ENCODE peak calls at places on chromosomes 2 and 18, in four cellular contexts. C is astrocyte, B is fibroblast of mammary gland, M is fibroblast of pulmonary artery. I is an unnamed sample.

GRCh38 chr2:240646900-240647502 is 21.7 kb downstream of the GPR35 start:
- DNase-seq in C (no peak), B (no peak), M (no peak), I (no peak)

GRCh38 chr2:128611421-128612320 is 293.0 kb upstream of the HS6ST1 start:
- DNase-seq in C (no peak), B (no peak), M (no peak), I (no peak)

GRCh38 chr2:232021881-232022280 is 60.4 kb downstream of the DIS3L2 start:
- DNase-seq in C (no peak), B (no peak), M (no peak), I (no peak)

GRCh38 chr2:9519250-9519649 is 36.4 kb downstream of the ADAM17 start:
- DNase-seq in C (peak), B (peak), M (no peak), I (peak)

GRCh38 chr2:88221365-88221942 is 51.3 kb downstream of the THNSL2 start:
- DNase-seq in C (no peak), B (no peak), M (no peak), I (no peak)

GRCh38 chr2:145007673-145008263 is 487.8 kb upstream of the ZEB2 start:
- DNase-seq in C (peak), B (peak), M (peak), I (peak)

GRCh38 chr18:42414756-42415454 is 459.9 kb downstream of the PIK3C3 start:
- DNase-seq in C (peak), B (peak), M (peak), I (peak)

GRCh38 chr18:46337206-46337710 is 233.1 kb downstream of the HAUS1 start:
- DNase-seq in C (no peak), B (no peak), M (no peak), I (no peak)

GRCh38 chr2:54466880-54467279 is 10.8 kb downstream of the SPTBN1 start:
- DNase-seq in C (no peak), B (peak), M (no peak), I (no peak)

GRCh38 chr2:190550137-190550536 is 15.6 kb upstream of the NEMP2 start:
- DNase-seq in C (no peak), B (no peak), M (no peak), I (no peak)

GRCh38 chr2:190546734-190547133 is 12.2 kb upstream of the NEMP2 start:
- DNase-seq in C (no peak), B (no peak), M (no peak), I (no peak)

GRCh38 chr2:190547914-190548313 is 13.4 kb upstream of the NEMP2 start:
- DNase-seq in C (no peak), B (no peak), M (no peak), I (no peak)

GRCh38 chr2:190545082-190545481 is 10.6 kb upstream of the NEMP2 start:
- DNase-seq in C (no peak), B (no peak), M (no peak), I (no peak)

DNA sequence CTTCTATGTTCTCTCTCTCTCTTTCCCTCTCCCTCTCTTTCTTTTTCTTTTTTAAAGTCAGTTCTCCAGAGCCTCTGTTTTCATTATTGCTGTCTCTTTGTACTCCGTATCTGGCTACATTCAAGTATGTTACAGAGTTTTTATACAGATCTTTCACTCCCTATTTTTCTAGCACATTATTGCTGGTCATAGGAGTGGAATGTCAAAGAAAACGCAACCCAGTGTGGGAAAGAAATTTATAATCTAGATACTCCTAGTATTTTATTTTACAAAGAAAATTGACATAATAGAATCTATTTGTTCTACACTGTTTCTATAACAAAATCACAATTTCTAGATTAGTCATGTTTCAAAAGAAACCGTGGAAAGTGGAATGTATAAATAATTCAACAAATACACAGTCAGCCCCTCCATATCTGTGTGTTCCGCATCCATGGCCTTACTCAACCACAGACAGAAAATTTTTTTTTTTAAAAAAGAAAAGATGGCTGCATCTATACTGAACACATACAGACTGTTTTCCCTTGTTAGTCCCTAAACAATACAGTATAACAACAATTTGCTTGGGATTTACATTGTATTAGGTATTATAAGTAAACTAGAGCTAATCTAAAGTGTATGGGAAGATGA is 11.3 kb upstream of the NEMP2 start:
- DNase-seq in C (peak), B (no peak), M (peak), I (peak)
- H3K4me3 ChIP-seq in C (no peak), B (no peak), M (peak), I (peak)

GRCh38 chr18:32760391-32760790 is 12.4 kb downstream of the KLHL14 start:
- DNase-seq in C (no peak), B (no peak), M (no peak), I (no peak)
- H3K4me3 ChIP-seq in C (no peak), B (no peak), M (no peak), I (no peak)

GRCh38 chr2:235533616-235534385 is 40.0 kb downstream of the AGAP1 start:
- DNase-seq in C (no peak), B (no peak), M (no peak), I (no peak)

GRCh38 chr2:235534608-235535422 is 41.0 kb downstream of the AGAP1 start:
- DNase-seq in C (no peak), B (no peak), M (no peak), I (no peak)

GRCh38 chr2:235536711-235537110 is 42.9 kb downstream of the AGAP1 start:
- DNase-seq in C (no peak), B (no peak), M (no peak), I (no peak)

GRCh38 chr2:235537186-235537585 is 43.3 kb downstream of the AGAP1 start:
- DNase-seq in C (no peak), B (no peak), M (no peak), I (no peak)

DNA sequence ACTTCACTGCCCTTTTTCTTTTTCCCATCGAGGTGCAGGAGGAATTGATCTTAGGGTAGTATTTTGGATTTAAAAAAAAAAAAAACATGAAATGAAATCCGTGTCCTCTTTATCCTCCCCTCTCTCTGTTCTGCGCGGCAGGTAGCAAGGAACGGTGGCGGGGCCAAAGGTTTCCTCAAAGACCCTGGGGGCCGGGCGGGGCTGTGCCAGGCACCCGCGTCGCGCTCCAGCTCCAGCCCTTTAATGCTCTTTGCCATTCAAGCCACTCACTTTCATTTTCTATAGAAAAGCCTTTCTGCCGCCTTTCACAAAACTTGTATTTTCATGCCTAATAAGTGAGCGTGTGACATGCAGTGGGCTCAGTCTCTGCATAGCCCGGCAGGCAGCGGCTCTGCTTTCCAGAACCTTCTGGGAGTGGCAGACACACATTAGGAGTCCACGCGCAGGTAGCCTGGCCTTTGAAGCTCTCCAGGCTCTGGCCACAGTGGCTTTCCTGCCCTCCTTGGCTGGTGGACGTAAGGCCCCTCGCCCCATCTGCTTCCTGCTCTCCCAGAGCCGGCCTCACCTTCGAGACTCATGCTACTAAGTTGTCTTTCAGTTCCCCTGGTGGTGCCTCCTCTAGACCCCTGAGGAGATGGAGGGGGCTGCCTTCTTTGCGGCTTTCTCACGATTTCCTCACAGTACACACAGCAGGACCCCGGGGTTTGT is 41.7 kb downstream of the AGAP1 start:
- DNase-seq in C (no peak), B (no peak), M (no peak), I (no peak)
- H3K4me3 ChIP-seq in C (no peak), B (no peak), M (no peak), I (no peak)

GRCh38 chr2:227780981-227781630 is 32.5 kb upstream of the CCL20 start:
- DNase-seq in C (no peak), B (no peak), M (no peak), I (no peak)

GRCh38 chr2:227782804-227783203 is 30.8 kb upstream of the CCL20 start:
- DNase-seq in C (no peak), B (no peak), M (no peak), I (no peak)

GRCh38 chr2:227785293-227785692 is 28.3 kb upstream of the CCL20 start:
- DNase-seq in C (no peak), B (no peak), M (no peak), I (no peak)

GRCh38 chr2:227781841-227782240 is 31.8 kb upstream of the CCL20 start:
- DNase-seq in C (no peak), B (no peak), M (no peak), I (no peak)

GRCh38 chr2:227783404-227784138 is 30.1 kb upstream of the CCL20 start:
- DNase-seq in C (no peak), B (no peak), M (no peak), I (no peak)
- H3K4me3 ChIP-seq in C (no peak), B (no peak), M (no peak), I (no peak)

DNA sequence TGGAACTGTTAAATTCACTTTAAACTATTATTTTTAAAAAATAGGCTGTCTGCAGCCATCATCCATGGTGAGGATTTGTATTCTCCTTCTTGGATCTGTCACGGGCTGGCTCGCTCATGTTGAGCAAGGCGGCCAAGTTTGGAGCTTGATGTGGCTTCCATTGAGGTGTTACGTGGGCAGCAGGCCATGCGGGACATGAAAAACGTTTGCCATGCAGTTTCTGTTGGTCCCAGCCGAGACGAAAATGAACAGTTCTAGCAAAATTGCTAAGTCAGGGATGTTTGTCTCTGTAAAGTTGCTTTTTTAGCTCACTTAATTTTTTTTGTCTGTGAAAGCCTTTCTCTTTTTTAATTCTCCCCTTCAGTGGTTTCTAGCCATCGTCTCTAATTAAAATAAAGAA is 70.2 kb upstream of the MGAT5 start:
- DNase-seq in C (no peak), B (no peak), M (no peak), I (no peak)
- H3K4me3 ChIP-seq in C (no peak), B (no peak), M (no peak), I (no peak)

DNA sequence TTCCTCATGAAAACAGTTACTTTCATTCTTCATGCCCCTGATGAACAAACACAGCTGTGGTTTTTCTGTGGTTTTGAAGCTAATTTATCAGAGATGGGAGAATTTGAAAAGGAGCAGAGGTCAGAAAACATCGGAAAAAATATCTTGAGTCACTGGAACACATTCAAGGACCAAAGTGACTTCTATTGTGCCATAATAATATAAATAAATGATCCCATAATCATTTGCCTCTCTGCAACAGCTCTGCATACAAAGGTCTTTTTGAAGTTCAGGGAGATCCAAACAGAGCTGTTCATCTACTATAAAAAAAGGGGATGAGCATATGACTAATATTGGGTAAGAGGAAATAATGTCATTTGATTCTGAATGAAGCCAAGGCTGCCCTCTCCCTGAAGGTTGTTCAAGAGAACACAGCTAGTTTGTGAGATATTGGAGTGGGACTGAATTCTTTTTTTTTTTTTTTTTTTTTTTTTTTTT is 201.3 kb upstream of the GALNT5 start:
- DNase-seq in C (peak), B (peak), M (peak), I (peak)
- H3K4me3 ChIP-seq in C (no peak), B (no peak), M (peak), I (peak)